ENCODE peak calls at places on chromosomes 6 and 20, in ten cellular contexts. H, A, M, B, R, G, O, J, I and Y are unnamed samples.

GRCh38 chr6:3750324-3751018 is 1.0 kb downstream of the PXDC1 start:
- DNase-seq in I (no peak), M (peak; percentile 79), J (peak; percentile 74), A (no peak), H (peak; percentile 83), B (peak; percentile 42), G (no peak), R (peak; percentile 47), O (no peak), Y (peak; percentile 75)

GRCh38 chr6:13411484-13411883 is 75.9 kb downstream of the GFOD1 start:
- DNase-seq in O (no peak), R (no peak), H (no peak), G (no peak), A (no peak), I (no peak), J (no peak), M (no peak), B (no peak), Y (no peak)

GRCh38 chr6:109062756-109063352 is 31.8 kb downstream of the SESN1 start:
- DNase-seq in H (no peak), O (no peak), G (no peak), B (no peak), M (no peak), R (no peak), J (no peak), I (no peak), A (no peak), Y (no peak)

GRCh38 chr6:40490508-40490907 is 96.7 kb downstream of the LRFN2 start:
- DNase-seq in O (no peak), A (no peak), I (no peak), R (no peak), B (no peak), J (no peak), M (no peak), H (no peak), G (no peak), Y (no peak)

GRCh38 chr6:54085526-54085925 is 25.7 kb upstream of the MLIP start:
- DNase-seq in O (no peak), R (no peak), J (peak; percentile 89), B (no peak), I (no peak), A (no peak), H (peak; percentile 59), G (no peak), M (peak; percentile 58), Y (peak; percentile 7)

GRCh38 chr6:100622907-100623692 is 158.4 kb upstream of the SIM1 start:
- DNase-seq in H (peak; percentile 13), J (peak; percentile 66), O (no peak), G (no peak), M (peak; percentile 65), R (no peak), I (no peak), A (no peak), B (no peak), Y (no peak)

GRCh38 chr6:68559716-68560115 is 75.4 kb upstream of the ADGRB3 start:
- DNase-seq in A (no peak), B (no peak), G (no peak), H (peak; percentile 64), M (no peak), I (peak; percentile 22), R (peak; percentile 74), J (peak; percentile 70), O (no peak), Y (peak; percentile 29)

GRCh38 chr6:147212618-147213017 is 8.4 kb downstream of the STXBP5 start:
- DNase-seq in J (no peak), I (no peak), M (no peak), H (no peak), A (no peak), R (no peak), O (no peak), G (no peak), B (no peak), Y (no peak)

GRCh38 chr20:57619053-57619831 is 984 bp downstream of the ZBP1 start:
- DNase-seq in R (peak; percentile 7), H (no peak), I (peak; percentile 92), O (peak; percentile 94), A (no peak), J (no peak), M (no peak), G (peak; percentile 38), B (peak; percentile 40), Y (no peak)

GRCh38 chr6:142372348-142372747 is 70.5 kb downstream of the ADGRG6 start:
- DNase-seq in B (no peak), H (no peak), R (no peak), O (no peak), M (peak; percentile 23), A (no peak), G (no peak), I (no peak), J (no peak), Y (no peak)

GRCh38 chr6:79413562-79414002 is 123.6 kb downstream of the LCA5 start:
- DNase-seq in H (no peak), B (no peak), J (peak; percentile 85), R (no peak), I (no peak), A (no peak), G (no peak), M (peak; percentile 83), O (no peak), Y (no peak)

GRCh38 chr20:25549866-25550477 is 35.4 kb downstream of the NINL start:
- DNase-seq in J (peak; percentile 76), G (no peak), H (no peak), O (no peak), B (no peak), I (no peak), A (no peak), R (no peak), M (peak; percentile 78), Y (no peak)

GRCh38 chr20:25462166-25462565 is 54.7 kb downstream of the GINS1 start:
- DNase-seq in O (no peak), G (no peak), I (no peak), H (no peak), R (no peak), B (no peak), M (no peak), A (no peak), J (no peak), Y (no peak)

GRCh38 chr6:36911946-36912555 is 26.3 kb downstream of the C6orf89 start:
- DNase-seq in M (no peak), R (no peak), G (no peak), I (no peak), H (peak; percentile 61), A (no peak), J (no peak), B (no peak), O (peak; percentile 40), Y (no peak)

GRCh38 chr20:39967806-39968205 is 721.2 kb downstream of the MAFB start:
- DNase-seq in I (no peak), G (no peak), B (no peak), O (no peak), A (no peak), R (no peak), M (no peak), J (no peak), H (no peak), Y (no peak)

GRCh38 chr20:409697-410559 is 1.8 kb downstream of the RBCK1 start:
- DNase-seq in O (peak; percentile 28), M (no peak), H (no peak), R (no peak), I (no peak), J (no peak), B (no peak), A (no peak), G (no peak), Y (no peak)

GRCh38 chr6:156840136-156840535 is 63.0 kb downstream of the ARID1B start:
- DNase-seq in M (peak; percentile 71), J (no peak), H (no peak), B (no peak), O (no peak), I (no peak), G (no peak), R (no peak), A (no peak), Y (no peak)

GRCh38 chr20:48725589-48725991 is 102.2 kb downstream of the PREX1 start:
- DNase-seq in B (no peak), I (peak; percentile 86), G (no peak), O (peak; percentile 30), A (no peak), J (peak; percentile 54), M (peak; percentile 44), H (no peak), R (no peak), Y (no peak)

GRCh38 chr20:35511814-35512420 is 17.5 kb downstream of the C20orf173 start:
- DNase-seq in B (no peak), G (no peak), R (no peak), J (peak; percentile 67), I (peak; percentile 22), A (no peak), H (peak; percentile 65), O (no peak), M (peak; percentile 69), Y (peak; percentile 31)

GRCh38 chr20:52971498-52972189 is 514 bp upstream of the TSHZ2 start:
- DNase-seq in A (no peak), R (no peak), I (no peak), O (no peak), J (no peak), G (no peak), H (no peak), M (no peak), B (no peak), Y (no peak)

GRCh38 chr6:166937716-166938115 is 18.6 kb downstream of the RNASET2 start:
- DNase-seq in G (no peak), O (no peak), J (no peak), I (no peak), R (no peak), A (no peak), H (no peak), B (no peak), M (no peak), Y (no peak)

GRCh38 chr6:5832621-5833107 is 174.1 kb downstream of the NRN1 start:
- DNase-seq in O (no peak), J (no peak), I (no peak), H (no peak), M (no peak), B (no peak), G (no peak), A (no peak), R (no peak), Y (no peak)

GRCh38 chr20:61901421-61902212 is 164.1 kb downstream of the TAF4 start:
- DNase-seq in B (peak; percentile 6), G (no peak), R (no peak), J (no peak), A (no peak), M (no peak), H (no peak), I (no peak), O (peak; percentile 9), Y (no peak)

GRCh38 chr6:17242087-17242486 is 39.1 kb upstream of the RBM24 start:
- DNase-seq in B (no peak), R (no peak), J (no peak), I (no peak), A (no peak), H (no peak), O (no peak), G (no peak), M (no peak), Y (no peak)

GRCh38 chr6:135419162-135419561 is 78.4 kb downstream of the AHI1 start:
- DNase-seq in M (peak; percentile 77), G (no peak), J (peak; percentile 78), H (no peak), O (no peak), I (no peak), A (no peak), B (no peak), R (no peak), Y (no peak)

GRCh38 chr6:18431581-18431980 is 44.4 kb downstream of the RNF144B start:
- DNase-seq in O (no peak), M (no peak), G (no peak), A (no peak), I (no peak), H (no peak), J (no peak), B (no peak), R (no peak), Y (no peak)

GRCh38 chr6:167295495-167296292 is 4.6 kb downstream of the UNC93A start:
- DNase-seq in O (no peak), I (no peak), A (no peak), R (no peak), G (no peak), M (no peak), H (no peak), B (no peak), J (no peak), Y (no peak)

GRCh38 chr20:38965264-38965663 is 3.1 kb downstream of the DHX35 start:
- DNase-seq in I (no peak), M (no peak), B (no peak), J (no peak), H (no peak), R (no peak), O (no peak), A (no peak), G (no peak), Y (no peak)